ENCODE peak calls at places on chromosomes 11 and 22, in seven cellular contexts. C, L, O, M, F, K and V are unnamed samples.

GRCh38 chr11:36469063-36469462 is 41.0 kb downstream of the TRAF6 start:
- DNase-seq in C (no peak), L (peak), O (no peak), M (no peak), F (no peak), K (no peak), V (no peak)

GRCh38 chr11:122157540-122158173 is 41.6 kb upstream of the BLID start:
- DNase-seq in C (no peak), L (no peak), O (no peak), M (no peak), F (no peak), K (no peak), V (no peak)

GRCh38 chr22:18114495-18114894 is 3.9 kb downstream of the TUBA8 start:
- DNase-seq in C (no peak), L (no peak), O (no peak), M (no peak), F (no peak), K (no peak), V (no peak)

GRCh38 chr22:27108425-27109114 is 451.2 kb downstream of the MIAT start:
- DNase-seq in C (no peak), L (no peak), O (no peak), M (peak), F (no peak), K (peak), V (peak)

GRCh38 chr11:9888938-9889337 is 225.1 kb downstream of the SWAP70 start:
- DNase-seq in C (no peak), L (no peak), O (no peak), M (no peak), F (no peak), K (no peak), V (no peak)

GRCh38 chr11:73528420-73528819 is 69.5 kb downstream of the FAM168A start:
- DNase-seq in C (no peak), L (no peak), O (no peak), M (no peak), F (no peak), K (no peak), V (no peak)

GRCh38 chr11:122697636-122698167 is 42.2 kb downstream of the UBASH3B start:
- DNase-seq in C (no peak), L (no peak), O (no peak), M (no peak), F (no peak), K (no peak), V (no peak)

GRCh38 chr11:76782526-76783293 is 446 bp upstream of the TSKU start:
- DNase-seq in C (peak), L (peak), O (peak), M (peak), F (peak), K (peak), V (peak)

GRCh38 chr11:104772806-104773241 is 125.4 kb downstream of the CASP12 start:
- DNase-seq in C (no peak), L (no peak), O (no peak), M (no peak), F (no peak), K (no peak), V (no peak)

GRCh38 chr22:29396126-29396525 is 7.8 kb upstream of the AP1B1 start:
- DNase-seq in C (no peak), L (no peak), O (peak), M (no peak), F (no peak), K (no peak), V (peak)

GRCh38 chr11:10695821-10696220 is 2.3 kb upstream of the IRAG1 start:
- DNase-seq in C (no peak), L (no peak), O (no peak), M (no peak), F (no peak), K (no peak), V (no peak)

GRCh38 chr11:70381350-70381749 is 17.0 kb upstream of the CTTN start:
- DNase-seq in C (no peak), L (no peak), O (no peak), M (no peak), F (no peak), K (no peak), V (no peak)

GRCh38 chr11:62461740-62462522 is 43.1 kb downstream of the SCGB1A1 start:
- DNase-seq in C (no peak), L (no peak), O (no peak), M (no peak), F (no peak), K (no peak), V (no peak)

GRCh38 chr11:77126861-77127673 is 979 bp upstream of the MYO7A start:
- DNase-seq in C (no peak), L (peak), O (peak), M (peak), F (peak), K (peak), V (no peak)

GRCh38 chr11:65500262-65501004 is 1.6 kb downstream of the MALAT1 start:
- DNase-seq in C (no peak), L (no peak), O (peak), M (no peak), F (no peak), K (no peak), V (no peak)

GRCh38 chr11:78150754-78151153 is 11.3 kb upstream of the ALG8 start:
- DNase-seq in C (no peak), L (no peak), O (no peak), M (no peak), F (no peak), K (no peak), V (no peak)

GRCh38 chr22:20021196-20022181 is 579 bp downstream of the TANGO2 start:
- DNase-seq in C (peak), L (peak), O (peak), M (peak), F (peak), K (peak), V (peak)

GRCh38 chr11:98183034-98183433 is 837.7 kb upstream of the CNTN5 start:
- DNase-seq in C (no peak), L (no peak), O (no peak), M (no peak), F (no peak), K (no peak), V (no peak)

GRCh38 chr11:96235725-96236124 is 107.3 kb downstream of the MAML2 start:
- DNase-seq in C (no peak), L (no peak), O (no peak), M (no peak), F (no peak), K (no peak), V (no peak)

GRCh38 chr11:77502501-77502900 is 28.6 kb upstream of the PAK1 start:
- DNase-seq in C (no peak), L (no peak), O (no peak), M (no peak), F (no peak), K (no peak), V (no peak)

GRCh38 chr11:12007230-12007593 is 1.2 kb downstream of the DKK3 start:
- DNase-seq in C (no peak), L (peak), O (no peak), M (no peak), F (no peak), K (no peak), V (no peak)

GRCh38 chr11:828501-829115 is 889 bp downstream of the CRACR2B start:
- DNase-seq in C (no peak), L (peak), O (no peak), M (peak), F (no peak), K (no peak), V (no peak)

GRCh38 chr11:75745807-75746206 is 22.8 kb upstream of the DGAT2 start:
- DNase-seq in C (no peak), L (no peak), O (no peak), M (no peak), F (no peak), K (no peak), V (no peak)

GRCh38 chr11:28833670-28834069 is 725.5 kb downstream of the METTL15 start:
- DNase-seq in C (no peak), L (no peak), O (no peak), M (no peak), F (no peak), K (no peak), V (no peak)

GRCh38 chr11:96893988-96894387 is 504.2 kb downstream of the JRKL start:
- DNase-seq in C (no peak), L (no peak), O (no peak), M (no peak), F (no peak), K (no peak), V (no peak)

GRCh38 chr22:50581950-50582561 is 593 bp downstream of the CHKB start:
- DNase-seq in C (no peak), L (no peak), O (no peak), M (no peak), F (no peak), K (no peak), V (no peak)

GRCh38 chr11:123069878-123070821 is 8.2 kb upstream of the HSPA8 start:
- DNase-seq in C (no peak), L (no peak), O (no peak), M (no peak), F (no peak), K (no peak), V (no peak)

GRCh38 chr11:114036156-114036811 is 23.2 kb upstream of the ZBTB16 start:
- DNase-seq in C (peak), L (peak), O (peak), M (peak), F (peak), K (peak), V (peak)

GRCh38 chr22:31676700-31677099 is 14.7 kb upstream of the PISD start:
- DNase-seq in C (peak), L (peak), O (peak), M (peak), F (peak), K (peak), V (peak)

GRCh38 chr11:13767461-13767860 is 99.0 kb downstream of the FAR1 start:
- DNase-seq in C (no peak), L (no peak), O (no peak), M (no peak), F (no peak), K (no peak), V (no peak)

GRCh38 chr22:36988075-36988474 is 31.2 kb downstream of the TST start:
- DNase-seq in C (no peak), L (no peak), O (no peak), M (no peak), F (no peak), K (no peak), V (no peak)

GRCh38 chr11:121473064-121473777 is 20.5 kb upstream of the SORL1-AS1 start:
- DNase-seq in C (no peak), L (no peak), O (no peak), M (no peak), F (no peak), K (no peak), V (no peak)

GRCh38 chr11:59144579-59145345 is 2.1 kb downstream of the FAM111A start:
- DNase-seq in C (peak), L (peak), O (peak), M (peak), F (peak), K (peak), V (peak)

GRCh38 chr11:36018967-36019596 is 75.2 kb downstream of the LDLRAD3 start:
- DNase-seq in C (no peak), L (no peak), O (no peak), M (no peak), F (no peak), K (no peak), V (no peak)

DNA sequence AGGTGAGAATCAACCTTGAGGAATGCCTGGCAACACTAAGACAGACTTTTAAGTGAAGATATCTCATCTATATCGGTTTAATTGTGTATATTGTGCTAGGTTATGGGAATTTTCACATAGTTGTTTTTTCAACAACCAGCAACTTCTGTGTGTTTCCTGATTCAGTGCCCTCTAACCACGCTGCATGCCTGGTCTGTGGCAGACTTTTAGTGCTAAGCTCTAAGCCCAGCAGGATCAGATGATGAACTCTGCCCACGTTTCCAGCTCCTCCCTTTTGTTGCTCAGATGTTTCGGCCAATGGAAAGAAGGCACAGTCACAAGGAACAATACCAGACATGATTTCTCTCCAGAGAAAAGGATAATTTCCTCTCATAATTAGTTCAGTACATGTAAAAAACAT is 1.4 kb upstream of the VWA5A start:
- DNase-seq in C (no peak), L (no peak), O (no peak), M (no peak), F (no peak), K (no peak), V (no peak)
- H3K27ac ChIP-seq in C (no peak), L (no peak), O (no peak), M (no peak), F (no peak), K (no peak), V (no peak)

GRCh38 chr11:111449158-111449557 is 63.0 kb downstream of the BTG4 start:
- DNase-seq in C (no peak), L (no peak), O (no peak), M (no peak), F (no peak), K (no peak), V (peak)

GRCh38 chr11:111446404-111447152 is 65.6 kb downstream of the BTG4 start:
- DNase-seq in C (peak), L (peak), O (peak), M (peak), F (peak), K (peak), V (peak)

GRCh38 chr11:111449696-111450479 is 62.3 kb downstream of the BTG4 start:
- DNase-seq in C (no peak), L (no peak), O (no peak), M (no peak), F (no peak), K (no peak), V (peak)

GRCh38 chr11:111447931-111448330 is 64.3 kb downstream of the BTG4 start:
- DNase-seq in C (no peak), L (no peak), O (no peak), M (no peak), F (no peak), K (no peak), V (no peak)

GRCh38 chr11:111448420-111448819 is 63.8 kb downstream of the BTG4 start:
- DNase-seq in C (no peak), L (no peak), O (no peak), M (no peak), F (no peak), K (no peak), V (peak)
- TF ChIP-seq CTCF in C (no peak), L (no peak), O (no peak), M (no peak), F (no peak), K (no peak), V (no peak)

GRCh38 chr11:128598755-128599154 is 11.4 kb upstream of the ETS1 start:
- DNase-seq in C (no peak), L (no peak), O (no peak), M (no peak), F (no peak), K (no peak), V (no peak)

GRCh38 chr11:128595775-128596174 is 8.4 kb upstream of the ETS1 start:
- DNase-seq in C (no peak), L (no peak), O (no peak), M (no peak), F (no peak), K (no peak), V (no peak)

GRCh38 chr11:128598096-128598495 is 10.7 kb upstream of the ETS1 start:
- DNase-seq in C (no peak), L (no peak), O (no peak), M (no peak), F (no peak), K (no peak), V (no peak)

GRCh38 chr11:128596245-128596644 is 8.9 kb upstream of the ETS1 start:
- DNase-seq in C (no peak), L (no peak), O (no peak), M (no peak), F (no peak), K (no peak), V (no peak)

GRCh38 chr11:128597209-128597608 is 9.9 kb upstream of the ETS1 start:
- DNase-seq in C (no peak), L (no peak), O (no peak), M (no peak), F (no peak), K (no peak), V (no peak)
- H3K4me3 ChIP-seq in C (no peak), L (no peak), O (no peak), M (no peak), F (no peak), K (no peak), V (no peak)

GRCh38 chr11:64396079-64396591 is 37.2 kb downstream of the RPS6KA4 start:
- DNase-seq in C (no peak), L (peak), O (no peak), M (peak), F (no peak), K (no peak), V (no peak)
- H3K27ac ChIP-seq in C (no peak), L (peak), O (no peak), M (peak), F (peak), K (no peak), V (no peak)

GRCh38 chr22:39185601-39186012 is 33.1 kb upstream of the CBX7 start:
- DNase-seq in C (peak), L (no peak), O (peak), M (peak), F (peak), K (no peak), V (peak)
- TF ChIP-seq CTCF in C (peak), L (no peak), O (no peak), M (peak), F (peak), K (no peak), V (no peak)

GRCh38 chr11:3957437-3957836 is 102.0 kb downstream of the STIM1 start:
- DNase-seq in C (no peak), L (no peak), O (no peak), M (no peak), F (no peak), K (no peak), V (no peak)

GRCh38 chr11:3954448-3955298 is 99.2 kb downstream of the STIM1 start:
- DNase-seq in C (no peak), L (no peak), O (no peak), M (no peak), F (no peak), K (no peak), V (no peak)

GRCh38 chr11:3955299-3955665 is 99.8 kb downstream of the STIM1 start:
- DNase-seq in C (no peak), L (no peak), O (no peak), M (no peak), F (no peak), K (no peak), V (no peak)

GRCh38 chr11:3956748-3957147 is 101.3 kb downstream of the STIM1 start:
- DNase-seq in C (no peak), L (no peak), O (no peak), M (no peak), F (no peak), K (no peak), V (no peak)

DNA sequence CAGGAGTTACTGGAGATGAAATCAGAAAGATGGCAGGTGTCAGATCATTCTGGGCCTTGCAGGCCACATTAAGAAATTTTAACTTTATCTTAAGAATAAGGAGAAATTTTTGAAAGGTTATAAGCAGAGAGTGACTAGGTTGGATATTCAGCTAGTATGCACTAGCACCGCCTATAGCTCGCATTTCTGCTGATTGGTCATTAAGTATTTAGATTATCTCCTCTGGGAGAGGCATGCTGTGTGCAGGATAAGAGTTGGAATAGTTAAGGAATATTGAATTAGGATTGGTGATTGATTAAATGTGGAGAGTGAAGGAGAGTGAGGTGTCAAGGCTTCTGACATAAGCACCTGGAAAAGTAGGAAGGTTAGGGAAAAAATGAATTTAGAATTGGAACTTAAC is 100.6 kb downstream of the STIM1 start:
- DNase-seq in C (no peak), L (no peak), O (no peak), M (no peak), F (no peak), K (no peak), V (no peak)
- H3K4me3 ChIP-seq in C (no peak), L (no peak), O (no peak), M (no peak), F (no peak), K (no peak), V (no peak)

DNA sequence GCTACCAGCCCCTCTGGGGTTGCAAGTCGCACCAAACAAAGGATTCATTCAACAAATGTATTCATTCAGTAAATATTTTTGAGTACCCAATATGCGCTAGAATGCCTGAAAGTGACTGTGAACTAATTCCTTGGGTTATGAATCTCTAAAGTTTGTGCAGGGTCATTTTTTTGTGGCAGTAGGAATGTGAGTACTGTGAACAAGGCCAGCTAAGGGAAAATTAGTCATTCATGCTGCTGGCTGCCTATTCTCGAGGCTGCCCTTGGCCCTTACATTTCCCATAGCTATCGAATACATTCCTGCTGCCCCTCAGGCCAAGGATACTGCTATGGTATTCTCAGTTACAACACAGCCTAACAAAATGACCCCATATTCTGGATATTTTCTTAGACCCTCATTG is 141.6 kb downstream of the TRPC6 start:
- DNase-seq in C (no peak), L (no peak), O (peak), M (no peak), F (no peak), K (no peak), V (no peak)
- H3K27ac ChIP-seq in C (peak), L (no peak), O (peak), M (peak), F (peak), K (peak), V (peak)

DNA sequence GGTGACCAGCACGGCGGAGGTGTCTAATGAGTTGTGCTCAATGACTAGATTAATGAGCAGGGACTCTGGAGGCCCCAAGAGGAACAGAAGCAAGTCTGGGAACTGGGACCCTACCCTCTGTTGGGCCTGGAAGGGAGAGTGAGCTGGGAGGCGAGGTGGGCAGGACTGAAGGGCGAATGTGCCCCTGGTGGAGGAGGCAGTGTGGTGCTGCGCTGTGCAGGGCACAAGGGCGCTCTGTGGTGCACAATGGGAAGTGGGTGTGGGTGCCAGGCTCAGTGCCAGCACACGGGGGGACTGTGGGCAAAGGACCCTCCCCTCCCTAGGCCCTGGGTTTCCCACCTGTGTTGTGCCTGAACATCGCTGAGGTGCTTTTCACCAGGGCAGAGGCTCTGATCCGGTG is 57.5 kb upstream of the TTLL12 start:
- DNase-seq in C (no peak), L (no peak), O (no peak), M (no peak), F (no peak), K (no peak), V (no peak)
- TF ChIP-seq CTCF in C (no peak), L (peak), O (no peak), M (no peak), F (no peak), K (no peak), V (no peak)